ENCODE peak calls at places on chromosomes 2 and 18, in nine cellular contexts. U, M, B, T, A, K, X, L and E are unnamed samples.

GRCh38 chr2:70381821-70382220 is 80.0 kb upstream of the FAM136A start:
- DNase-seq in U (no peak), M (no peak), B (no peak), T (peak), A (no peak), K (no peak), X (no peak), L (no peak), E (peak)

GRCh38 chr2:191910518-191910917 is 63.6 kb upstream of the CAVIN2 start:
- DNase-seq in U (no peak), M (no peak), B (no peak), T (peak), A (no peak), K (no peak), X (no peak), L (no peak), E (peak)

GRCh38 chr2:15678894-15679293 is 87.2 kb downstream of the DDX1 start:
- DNase-seq in U (no peak), M (no peak), B (no peak), T (no peak), A (no peak), K (no peak), X (no peak), L (no peak), E (no peak)

GRCh38 chr2:215828528-215829184 is 184.7 kb downstream of the MREG start:
- DNase-seq in U (peak), M (no peak), B (peak), T (peak), A (peak), K (no peak), X (peak), L (peak), E (peak)

GRCh38 chr18:47949197-47949596 is 18.7 kb upstream of the SMAD2 start:
- DNase-seq in U (no peak), M (no peak), B (no peak), T (no peak), A (no peak), K (no peak), X (no peak), L (no peak), E (peak)

GRCh38 chr2:196322963-196323810 is 151.8 kb upstream of the STK17B start:
- DNase-seq in U (no peak), M (no peak), B (no peak), T (peak), A (no peak), K (no peak), X (no peak), L (no peak), E (peak)

GRCh38 chr2:239139101-239139500 is 261.7 kb downstream of the HDAC4 start:
- DNase-seq in U (no peak), M (no peak), B (no peak), T (no peak), A (no peak), K (peak), X (no peak), L (no peak), E (no peak)

GRCh38 chr2:239035997-239036731 is 188.3 kb downstream of the TWIST2 start:
- DNase-seq in U (no peak), M (no peak), B (no peak), T (no peak), A (no peak), K (no peak), X (peak), L (no peak), E (no peak)

GRCh38 chr18:44771957-44772917 is 91.5 kb downstream of the SETBP1 start:
- DNase-seq in U (no peak), M (no peak), B (no peak), T (peak), A (peak), K (peak), X (no peak), L (no peak), E (no peak)

GRCh38 chr18:8106603-8107002 is 502.6 kb upstream of the RAB12 start:
- DNase-seq in U (no peak), M (no peak), B (no peak), T (peak), A (no peak), K (no peak), X (no peak), L (no peak), E (no peak)

GRCh38 chr2:181876614-181877063 is 14.9 kb upstream of the ITPRID2 start:
- DNase-seq in U (no peak), M (no peak), B (no peak), T (peak), A (no peak), K (no peak), X (no peak), L (no peak), E (peak)

GRCh38 chr2:232891621-232892071 is 21.6 kb downstream of the SNORC start:
- DNase-seq in U (no peak), M (no peak), B (no peak), T (peak), A (no peak), K (no peak), X (no peak), L (peak), E (peak)

GRCh38 chr18:44592639-44593038 is 88.0 kb upstream of the SETBP1 start:
- DNase-seq in U (no peak), M (no peak), B (no peak), T (peak), A (peak), K (no peak), X (no peak), L (no peak), E (peak)

GRCh38 chr18:21701621-21702020 is 3.0 kb downstream of the ABHD3 start:
- DNase-seq in U (no peak), M (no peak), B (no peak), T (no peak), A (no peak), K (no peak), X (no peak), L (no peak), E (no peak)

GRCh38 chr2:240573516-240574385 is 5.5 kb downstream of the RNPEPL1 start:
- DNase-seq in U (no peak), M (no peak), B (no peak), T (no peak), A (no peak), K (peak), X (peak), L (peak), E (no peak)

GRCh38 chr18:77100751-77101355 is 31.7 kb downstream of the MBP start:
- DNase-seq in U (no peak), M (no peak), B (no peak), T (no peak), A (no peak), K (no peak), X (no peak), L (no peak), E (peak)

GRCh38 chr18:13280066-13280795 is 61.7 kb downstream of the LDLRAD4 start:
- DNase-seq in U (no peak), M (no peak), B (no peak), T (no peak), A (no peak), K (no peak), X (peak), L (no peak), E (peak)

GRCh38 chr2:191661099-191661681 is 16.7 kb upstream of the NABP1 start:
- DNase-seq in U (no peak), M (no peak), B (no peak), T (peak), A (no peak), K (no peak), X (no peak), L (no peak), E (no peak)

GRCh38 chr2:232988444-232988843 is 24.6 kb downstream of the NGEF start:
- DNase-seq in U (no peak), M (no peak), B (no peak), T (peak), A (peak), K (no peak), X (peak), L (no peak), E (peak)

GRCh38 chr2:195495356-195495755 is 161.7 kb upstream of the SLC39A10 start:
- DNase-seq in U (no peak), M (no peak), B (no peak), T (no peak), A (no peak), K (no peak), X (no peak), L (no peak), E (no peak)

GRCh38 chr2:238422285-238422684 is 4.4 kb upstream of the ASB1 start:
- DNase-seq in U (no peak), M (no peak), B (no peak), T (no peak), A (no peak), K (no peak), X (no peak), L (no peak), E (no peak)

GRCh38 chr2:234686088-234686890 is 189.4 kb upstream of the ARL4C start:
- DNase-seq in U (no peak), M (no peak), B (no peak), T (peak), A (no peak), K (no peak), X (no peak), L (no peak), E (peak)

GRCh38 chr18:24491882-24492281 is 31.4 kb downstream of the HRH4 start:
- DNase-seq in U (peak), M (no peak), B (no peak), T (no peak), A (no peak), K (no peak), X (no peak), L (no peak), E (no peak)